ENCODE peak calls at places on chromosomes 11 and 22, in six cellular contexts. R is brain microvascular endothelial cell, I is OCI-M1, L is left colon, V is GM03348, C is T1000. D is an unnamed sample.

GRCh38 chr11:64459609-64460008 is 100.6 kb downstream of the RPS6KA4 start:
- DNase-seq in R (no peak), L (no peak), C (no peak), I (no peak), V (no peak), D (no peak)

GRCh38 chr11:67309166-67309565 is 5.8 kb downstream of the SSH3 start:
- DNase-seq in I (no peak), L (no peak), V (no peak), R (no peak), C (no peak), D (no peak)

GRCh38 chr11:67572747-67573419 is 10.7 kb upstream of the GSTP1 start:
- DNase-seq in L (peak), R (peak), C (no peak), V (peak), I (peak), D (no peak)

GRCh38 chr11:66336234-66337102 is at the start of gene RIN1:
- DNase-seq in C (peak), L (peak), I (peak), V (peak), R (peak), D (peak)

GRCh38 chr11:109806205-109806604 is 287.0 kb upstream of the ZC3H12C start:
- DNase-seq in R (no peak), L (no peak), I (no peak), V (no peak), C (no peak), D (no peak)

GRCh38 chr11:134482128-134482527 is 70.1 kb upstream of the B3GAT1 start:
- DNase-seq in R (no peak), V (no peak), C (no peak), I (no peak), L (no peak), D (no peak)

GRCh38 chr11:1171985-1172728 is 14.4 kb downstream of the MUC5AC start:
- DNase-seq in C (no peak), I (no peak), R (no peak), V (no peak), L (no peak), D (no peak)

GRCh38 chr11:11770274-11770673 is 71.5 kb upstream of the USP47 start:
- DNase-seq in V (no peak), L (no peak), R (no peak), C (no peak), I (no peak), D (no peak)

GRCh38 chr11:61004037-61004641 is 32.7 kb downstream of the CD6 start:
- DNase-seq in R (peak), V (no peak), I (no peak), L (no peak), C (no peak), D (no peak)

GRCh38 chr11:134976540-134976939 is 564.5 kb upstream of the B3GAT1 start:
- DNase-seq in L (no peak), C (no peak), I (no peak), V (no peak), R (no peak), D (no peak)

GRCh38 chr11:134152692-134153091 is 71.1 kb downstream of the NCAPD3 start:
- DNase-seq in I (no peak), C (no peak), L (no peak), R (no peak), V (no peak), D (no peak)

GRCh38 chr22:30453731-30454510 is 17.9 kb downstream of the SEC14L3 start:
- DNase-seq in C (no peak), V (no peak), L (no peak), R (no peak), I (peak), D (no peak)

GRCh38 chr11:44628730-44629361 is 63.4 kb downstream of the CD82 start:
- DNase-seq in V (peak), C (no peak), I (no peak), R (no peak), L (no peak), D (no peak)

GRCh38 chr11:117620131-117620530 is 176.9 kb downstream of the DSCAML1 start:
- DNase-seq in R (no peak), L (no peak), I (no peak), V (no peak), C (no peak), D (no peak)

GRCh38 chr11:134074346-134074745 is 5.5 kb downstream of the JAM3 start:
- DNase-seq in V (no peak), L (no peak), R (peak), C (no peak), I (no peak), D (no peak)

GRCh38 chr11:75204012-75204674 is 36.4 kb upstream of the TPBGL start:
- DNase-seq in C (no peak), R (no peak), L (no peak), I (no peak), V (no peak), D (no peak)

GRCh38 chr11:18599739-18600230 is at the start of gene MISFA:
- DNase-seq in I (no peak), V (no peak), L (no peak), R (no peak), C (no peak), D (no peak)

GRCh38 chr11:45618897-45619296 is 46.5 kb downstream of the CHST1 start:
- DNase-seq in C (no peak), V (no peak), L (no peak), I (no peak), R (no peak), D (no peak)

GRCh38 chr11:117230286-117230961 is 1.4 kb downstream of the PCSK7 start:
- DNase-seq in C (no peak), L (no peak), R (no peak), V (no peak), I (no peak), D (peak)

GRCh38 chr11:99509863-99510262 is 489.1 kb downstream of the CNTN5 start:
- DNase-seq in V (no peak), C (no peak), I (no peak), L (no peak), R (no peak), D (no peak)

GRCh38 chr11:109696191-109696897 is 274.4 kb downstream of the C11orf87 start:
- DNase-seq in V (peak), R (peak), C (peak), L (no peak), I (no peak), D (no peak)

D was measured in GM10248.